ENCODE peak calls at places on chromosomes 11 and 22, in four cellular contexts. B, X, L and H are unnamed samples.

GRCh38 chr11:40130427-40130826 is 1329.0 kb downstream of the LRRC4C start:
- DNase-seq in L (no peak), X (no peak), B (no peak), H (no peak)

GRCh38 chr11:8870461-8871282 is 40.3 kb upstream of the AKIP1 start:
- DNase-seq in X (no peak), B (no peak), L (peak), H (peak)

GRCh38 chr22:32413715-32414114 is 1.7 kb upstream of the RTCB start:
- DNase-seq in X (peak), L (no peak), B (peak), H (peak)

GRCh38 chr11:111707039-111707690 is 59.0 kb downstream of the PPP2R1B start:
- DNase-seq in L (no peak), X (peak), B (no peak), H (no peak)

GRCh38 chr11:112016765-112017356 is 8.3 kb upstream of the DLAT start:
- DNase-seq in L (no peak), X (no peak), B (no peak), H (no peak)

GRCh38 chr11:117332843-117333242 is 5.2 kb downstream of the CEP164 start:
- DNase-seq in X (no peak), L (no peak), B (no peak), H (no peak)

GRCh38 chr11:7892751-7893356 is 38.2 kb downstream of the OR10A6 start:
- DNase-seq in L (no peak), B (peak), X (peak), H (peak)

GRCh38 chr22:39622881-39623367 is 52.4 kb downstream of the CACNA1I start:
- DNase-seq in X (peak), L (peak), B (peak), H (peak)

GRCh38 chr11:19712281-19713220 is at the start of gene NAV2:
- DNase-seq in L (peak), B (peak), X (peak), H (peak)

GRCh38 chr11:403761-404431 is 9.9 kb downstream of the PKP3 start:
- DNase-seq in B (no peak), L (no peak), X (no peak), H (no peak)

GRCh38 chr11:18714443-18714780 is 11.6 kb downstream of the IGSF22 start:
- DNase-seq in X (no peak), B (no peak), L (no peak), H (no peak)

GRCh38 chr22:19292262-19293230 is 1.0 kb upstream of the CLTCL1 start:
- DNase-seq in B (peak), L (no peak), X (no peak), H (no peak)

GRCh38 chr11:80165763-80166162 is 724.9 kb upstream of the TENM4 start:
- DNase-seq in L (no peak), B (no peak), X (no peak), H (no peak)

GRCh38 chr11:119622454-119623143 is 106.4 kb downstream of the NECTIN1 start:
- DNase-seq in X (no peak), B (no peak), L (no peak), H (no peak)

GRCh38 chr22:39240841-39241631 is 3.7 kb downstream of the PDGFB start:
- DNase-seq in L (no peak), X (peak), B (peak), H (peak)

GRCh38 chr11:11454671-11455223 is 101.7 kb upstream of the CSNK2A3 start:
- DNase-seq in L (no peak), X (no peak), B (no peak), H (no peak)

GRCh38 chr11:15605094-15605493 is 490.4 kb downstream of the INSC start:
- DNase-seq in L (no peak), X (no peak), B (no peak), H (no peak)

GRCh38 chr11:111320728-111321568 is 22.6 kb downstream of the POU2AF3 start:
- DNase-seq in X (peak), L (no peak), B (no peak), H (no peak)

GRCh38 chr11:66970808-66971442 is 4.2 kb upstream of the C11orf86 start:
- DNase-seq in X (peak), L (no peak), B (no peak), H (peak)

GRCh38 chr22:42791721-42792452 is 65.2 kb downstream of the ARFGAP3 start:
- DNase-seq in L (no peak), X (no peak), B (no peak), H (no peak)

GRCh38 chr22:21450320-21450831 is 16.8 kb upstream of the TMEM191C start:
- DNase-seq in B (no peak), X (no peak), L (no peak), H (no peak)

GRCh38 chr11:92717240-92717639 is 252.2 kb upstream of the MTNR1B start:
- DNase-seq in L (no peak), X (no peak), B (no peak), H (no peak)

DNA sequence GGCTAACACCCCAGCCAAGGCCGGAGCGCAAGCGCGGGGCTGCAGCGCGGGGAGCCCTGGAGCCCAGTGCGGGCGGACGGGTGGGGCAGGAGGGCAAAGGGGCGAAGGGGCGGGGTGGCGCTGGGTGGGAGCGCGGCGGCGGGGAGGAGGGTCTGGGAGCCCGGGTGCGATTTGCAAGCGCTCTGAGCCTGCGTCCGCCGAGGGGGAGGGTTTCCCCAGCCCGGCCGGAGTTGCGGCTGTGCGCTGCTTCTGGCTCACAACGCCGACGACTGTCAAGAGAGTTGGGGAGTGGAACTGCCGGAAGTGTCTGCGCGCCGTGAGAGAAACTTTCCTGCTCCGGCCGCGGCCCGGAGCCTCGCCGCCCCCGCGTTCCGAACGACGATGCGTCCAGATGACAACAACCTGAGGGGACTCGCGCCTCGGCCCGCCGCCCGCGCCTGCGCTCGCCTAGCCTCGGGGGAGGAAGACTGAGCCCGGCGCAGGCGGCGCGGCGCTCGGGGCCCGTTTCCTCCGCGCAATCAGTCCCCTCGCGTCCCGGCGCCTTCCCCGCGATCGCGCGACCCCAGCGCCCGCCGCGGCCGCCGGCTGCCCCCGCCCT is at the start of gene ARHGAP42:
- DNase-seq in X (peak), L (peak), B (peak), H (no peak)
- TF ChIP-seq JUND in X (no peak), L (no peak), B (no peak), H (no peak)

DNA sequence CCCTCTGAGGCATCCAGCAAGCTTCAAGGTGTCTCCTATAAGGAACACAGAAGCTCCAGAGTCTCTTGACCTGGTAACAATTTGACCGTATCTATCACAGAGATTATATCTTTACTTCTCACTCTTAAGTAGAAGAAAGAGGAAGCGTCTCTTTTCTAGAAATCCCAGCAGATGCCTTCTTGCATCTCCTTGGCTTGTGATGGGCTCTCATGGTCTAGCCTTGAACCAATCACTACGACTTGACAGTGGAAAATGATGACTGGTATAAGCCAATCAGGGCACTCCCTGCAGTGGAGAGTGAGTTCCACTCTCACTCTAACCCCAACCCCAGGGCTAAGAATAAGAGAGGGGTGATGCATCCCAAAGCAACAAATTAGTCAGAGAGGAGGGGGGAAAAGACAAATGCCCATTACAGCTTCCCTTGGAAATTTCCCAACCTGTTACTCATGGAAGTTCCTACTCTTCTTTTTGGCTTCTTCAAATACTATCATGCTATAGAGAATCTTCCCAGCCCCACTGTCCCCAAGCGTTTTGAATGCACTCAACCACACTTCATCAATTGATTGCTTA is 293.5 kb downstream of the MN1 start:
- DNase-seq in B (no peak), X (no peak), L (no peak), H (no peak)
- TF ChIP-seq SIN3A in B (no peak), X (no peak), L (no peak), H (no peak)

GRCh38 chr11:83093634-83094033 is 21.9 kb upstream of the RAB30 start:
- DNase-seq in B (no peak), X (no peak), L (no peak), H (no peak)

GRCh38 chr11:83087035-83087434 is 15.3 kb upstream of the RAB30 start:
- DNase-seq in B (no peak), L (no peak), X (peak), H (no peak)

GRCh38 chr11:83092488-83093384 is 21.0 kb upstream of the RAB30 start:
- DNase-seq in X (peak), B (no peak), L (no peak), H (peak)

GRCh38 chr11:83088965-83089364 is 17.3 kb upstream of the RAB30 start:
- DNase-seq in X (peak), L (no peak), B (peak), H (no peak)
- TF ChIP-seq JUND in X (no peak), L (no peak), B (peak), H (no peak)

GRCh38 chr22:48741540-48741939 is 1086.1 kb downstream of the BRD1 start:
- DNase-seq in X (no peak), B (no peak), L (no peak), H (no peak)
- TF ChIP-seq SIN3A in X (no peak), B (no peak), L (no peak), H (no peak)

DNA sequence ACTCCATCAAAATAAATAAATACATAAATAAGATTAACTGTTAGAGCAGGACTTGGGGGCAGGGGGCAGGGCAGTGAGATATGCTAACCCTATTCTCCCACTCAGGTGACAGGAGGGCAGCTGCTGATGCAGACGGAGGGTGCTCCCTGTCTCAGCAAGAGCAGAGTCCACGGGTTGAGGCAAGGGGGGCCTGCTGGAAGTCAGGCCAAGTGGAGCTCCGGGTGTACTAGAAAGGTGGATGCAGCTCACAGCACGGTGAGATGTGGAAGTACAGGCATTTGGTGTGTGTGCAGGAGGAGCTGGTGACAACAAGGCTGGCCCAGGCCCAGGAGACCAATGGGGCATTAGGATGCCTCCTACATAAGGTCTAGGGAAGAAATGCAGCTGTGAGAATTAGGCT is 467.3 kb upstream of the B3GAT1 start:
- DNase-seq in B (no peak), L (no peak), X (no peak), H (no peak)
- TF ChIP-seq JUND in B (no peak), L (no peak), X (no peak), H (no peak)